ENCODE peak calls at places on chromosomes 4 and X, in five cellular contexts. R is fibroblast of pulmonary artery, B is epithelial cell of esophagus, N is IMR-90, I is left ventricle myocardium inferior. O is an unnamed sample.

GRCh38 chrX:154308108-154308946 is 12.7 kb downstream of the TKTL1 start:
- DNase-seq in N (peak; percentile 10), R (peak; percentile 55), B (peak; percentile 45), I (peak; percentile 52), O (peak; percentile 30)

GRCh38 chrX:28609917-28610613 is 22.8 kb downstream of the IL1RAPL1 start:
- DNase-seq in R (no peak), B (no peak), I (peak; percentile 45), N (no peak), O (no peak)

GRCh38 chr4:141676087-141676486 is 39.7 kb downstream of the IL15 start:
- DNase-seq in I (no peak), N (no peak), B (no peak), R (no peak), O (no peak)

GRCh38 chr4:15695764-15696163 is 7.1 kb upstream of the BST1 start:
- DNase-seq in N (no peak), R (no peak), B (no peak), I (no peak), O (peak; percentile 25)

GRCh38 chr4:103720661-103721060 is 876 bp upstream of the TACR3 start:
- DNase-seq in I (no peak), R (no peak), B (no peak), N (no peak), O (no peak)

GRCh38 chr4:8044699-8045098 is 105.0 kb upstream of the AFAP1 start:
- DNase-seq in I (no peak), R (no peak), N (no peak), B (no peak), O (no peak)

GRCh38 chrX:111244238-111244750 is 26.0 kb downstream of the CAPN6 start:
- DNase-seq in N (peak; percentile 14), B (peak; percentile 16), R (peak; percentile 11), I (no peak), O (peak; percentile 8)

GRCh38 chrX:151801980-151802379 is 67.4 kb downstream of the CNGA2 start:
- DNase-seq in I (no peak), R (peak; percentile 14), N (no peak), B (peak; percentile 2), O (no peak)

GRCh38 chr4:94540476-94540875 is 88.7 kb downstream of the PDLIM5 start:
- DNase-seq in B (peak; percentile 97), N (no peak), I (no peak), R (no peak), O (no peak)

GRCh38 chr4:133146574-133147198 is 2.4 kb upstream of the PCDH10 start:
- DNase-seq in B (peak; percentile 54), N (peak; percentile 40), I (no peak), R (peak; percentile 75), O (peak; percentile 35)

GRCh38 chr4:86972997-86973396 is 38.2 kb downstream of the AFF1 start:
- DNase-seq in B (peak; percentile 88), R (no peak), I (no peak), N (no peak), O (no peak)

GRCh38 chr4:185210102-185210981 is 944 bp downstream of the SNX25 start:
- DNase-seq in I (peak; percentile 38), N (peak; percentile 56), R (peak; percentile 66), B (peak; percentile 48), O (peak; percentile 46)

GRCh38 chrX:78555401-78555980 is 103.6 kb downstream of the RTL3 start:
- DNase-seq in I (no peak), R (peak; percentile 9), B (no peak), N (no peak), O (no peak)

GRCh38 chr4:117577686-117578085 is 456.6 kb upstream of the NDST3 start:
- DNase-seq in R (no peak), I (no peak), B (no peak), N (no peak), O (no peak)

GRCh38 chr4:153393397-153393796 is 48.9 kb downstream of the MND1 start:
- DNase-seq in I (no peak), R (peak; percentile 53), N (peak; percentile 85), B (peak; percentile 39), O (peak; percentile 70)

GRCh38 chr4:128825226-128825625 is 15.7 kb downstream of the JADE1 start:
- DNase-seq in N (no peak), R (peak; percentile 23), B (peak; percentile 78), I (no peak), O (no peak)

GRCh38 chr4:10183462-10183861 is 66.9 kb upstream of the WDR1 start:
- DNase-seq in R (no peak), I (no peak), B (no peak), N (no peak), O (peak; percentile 22)

GRCh38 chrX:55107262-55107661 is 18.4 kb downstream of the PAGE2 start:
- DNase-seq in B (no peak), I (no peak), R (no peak), N (no peak), O (no peak)

GRCh38 chr4:147157860-147158701 is 212.4 kb upstream of the TTC29 start:
- DNase-seq in N (peak; percentile 20), I (peak; percentile 19), R (peak; percentile 65), B (peak; percentile 30), O (peak; percentile 12)

GRCh38 chr4:73527196-73527595 is 45.7 kb downstream of the AFM start:
- DNase-seq in I (no peak), R (no peak), N (no peak), B (no peak), O (no peak)

GRCh38 chrX:17588303-17588702 is 149.0 kb upstream of the SCML1 start:
- DNase-seq in I (no peak), N (no peak), R (no peak), B (no peak), O (no peak)

GRCh38 chr4:107665001-107665400 is 55.0 kb downstream of the PAPSS1 start:
- DNase-seq in B (no peak), I (no peak), R (peak; percentile 25), N (peak; percentile 17), O (peak; percentile 83)

GRCh38 chrX:10016516-10017132 is 49.5 kb downstream of the CLDN34 start:
- DNase-seq in N (no peak), I (no peak), B (no peak), R (no peak), O (no peak)

GRCh38 chr4:167897116-167897515 is 195.2 kb upstream of the ANXA10 start:
- DNase-seq in I (no peak), B (peak; percentile 98), R (peak; percentile 86), N (peak; percentile 63), O (peak; percentile 62)

GRCh38 chr4:168183717-168184571 is 91.6 kb downstream of the ANXA10 start:
- DNase-seq in R (peak; percentile 71), I (no peak), N (peak; percentile 59), B (peak; percentile 56), O (peak; percentile 43)

GRCh38 chr4:77203380-77204197 is 46.6 kb downstream of the CCNG2 start:
- DNase-seq in N (peak; percentile 82), R (peak; percentile 87), B (peak; percentile 87), I (peak; percentile 23), O (peak; percentile 83)

GRCh38 chr4:143336828-143337599 is at the start of gene GAB1:
- DNase-seq in R (peak; percentile 82), N (peak; percentile 80), B (peak; percentile 81), I (peak; percentile 81), O (peak; percentile 52)

GRCh38 chrX:54182864-54183613 is at the start of gene FAM120C:
- DNase-seq in R (peak; percentile 74), I (peak; percentile 71), N (peak; percentile 64), B (peak; percentile 73), O (peak; percentile 64)

GRCh38 chr4:31058656-31059055 is 338.5 kb downstream of the PCDH7 start:
- DNase-seq in N (no peak), I (no peak), B (no peak), R (no peak), O (no peak)

GRCh38 chr4:55618546-55619143 is 17.5 kb downstream of the NMU start:
- DNase-seq in R (no peak), B (no peak), I (no peak), N (no peak), O (no peak)

DNA sequence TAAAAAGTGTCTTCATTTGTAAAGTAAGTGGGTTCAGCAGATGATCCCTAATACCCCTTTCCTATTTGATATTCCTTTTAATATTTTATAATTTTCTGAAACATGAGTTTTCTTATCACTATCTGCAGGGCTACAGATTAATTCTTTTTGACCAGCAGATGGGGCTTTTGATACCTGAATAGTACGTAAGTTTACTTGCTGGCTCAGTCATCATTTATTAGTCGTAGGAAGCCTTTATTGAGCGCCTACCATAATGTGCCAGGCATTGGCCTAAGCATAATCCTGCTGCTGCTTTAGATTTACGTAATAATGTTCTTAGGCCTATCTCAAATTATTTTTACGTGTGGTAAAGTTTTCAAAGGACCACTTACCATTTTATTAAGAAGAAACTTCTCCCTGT is 33.1 kb downstream of the OSTC start:
- DNase-seq in B (peak; percentile 57), R (peak; percentile 44), N (peak; percentile 41), I (no peak), O (peak; percentile 48)
- TF ChIP-seq CTCF in B (peak; percentile 40), R (peak; percentile 30), N (peak; percentile 37), I (peak; percentile 41), O (peak; percentile 50)

GRCh38 chr4:41178372-41179085 is 35.8 kb downstream of the APBB2 start:
- DNase-seq in I (no peak), N (peak; percentile 93), R (peak; percentile 94), B (no peak), O (peak; percentile 89)
- H3K4me3 ChIP-seq in I (no peak overlapping the region), N (no peak overlapping the region), R (peak overlapping the region; percentile 31), B (no peak overlapping the region), O (no peak overlapping the region)

GRCh38 chrX:47093248-47093647 is 15.0 kb downstream of the RGN start:
- DNase-seq in N (peak; percentile 55), B (peak; percentile 32), R (peak; percentile 61), I (no peak), O (peak; percentile 31)
- TF ChIP-seq CTCF in N (peak; percentile 55), B (peak; percentile 42), R (peak; percentile 48), I (peak; percentile 48), O (peak; percentile 49)

DNA sequence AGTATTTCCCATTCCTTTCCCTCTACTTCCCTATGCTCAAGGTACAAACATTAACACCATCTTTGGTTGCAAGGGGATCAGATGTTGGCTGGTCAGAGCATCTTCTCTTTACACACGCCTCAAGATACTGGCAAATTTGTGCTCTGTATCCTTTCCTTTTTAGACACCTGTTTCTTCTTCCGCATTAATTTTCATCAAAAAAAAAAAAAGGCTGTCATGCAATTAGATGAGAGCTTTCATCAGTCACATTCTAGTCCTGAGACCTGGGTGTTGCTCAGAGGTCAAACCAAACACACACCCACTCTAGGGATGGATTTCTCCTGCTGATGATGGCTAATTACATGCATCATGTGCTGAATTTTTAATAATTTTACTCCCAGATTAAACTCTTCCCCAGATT is 2.0 kb downstream of the RELL1 start:
- DNase-seq in I (no peak), R (no peak), N (no peak), B (no peak), O (no peak)
- H3K4me3 ChIP-seq in I (no peak overlapping the region), R (no peak overlapping the region), N (no peak overlapping the region), B (no peak overlapping the region), O (no peak overlapping the region)

GRCh38 chrX:31287861-31288260 is 216.0 kb upstream of the FTHL17 start:
- DNase-seq in I (no peak), R (peak; percentile 32), N (no peak), B (no peak), O (no peak)

GRCh38 chrX:31297881-31298280 is 226.0 kb upstream of the FTHL17 start:
- DNase-seq in B (peak; percentile 81), R (no peak), I (no peak), N (no peak), O (no peak)

GRCh38 chrX:31298881-31299280 is 227.0 kb upstream of the FTHL17 start:
- DNase-seq in R (no peak), I (no peak), B (no peak), N (no peak), O (no peak)

GRCh38 chrX:31294475-31294874 is 222.6 kb upstream of the FTHL17 start:
- DNase-seq in R (no peak), I (no peak), N (no peak), B (no peak), O (no peak)

GRCh38 chrX:31293409-31293808 is 221.6 kb upstream of the FTHL17 start:
- DNase-seq in I (no peak), B (no peak), R (no peak), N (no peak), O (no peak)
- TF ChIP-seq CTCF in I (no peak), B (peak; percentile 30), R (no peak), N (no peak), O (peak; percentile 33)